ENCODE peak calls at places on chromosomes 2 and 18, in four cellular contexts. F, A, S and M are unnamed samples.

GRCh38 chr2:173708757-173709156 is 256.4 kb downstream of the SP3 start:
- DNase-seq in A (no peak), F (no peak), S (no peak), M (no peak)

GRCh38 chr2:156115338-156115737 is 217.2 kb downstream of the NR4A2 start:
- DNase-seq in A (no peak), S (no peak), F (no peak), M (no peak)

GRCh38 chr2:206981739-206982336 is 42.5 kb downstream of the CPO start:
- DNase-seq in F (peak; percentile 70), S (peak; percentile 58), A (no peak), M (peak; percentile 63)

GRCh38 chr2:168574856-168575630 is 119.0 kb downstream of the CERS6 start:
- DNase-seq in S (no peak), A (no peak), F (no peak), M (no peak)

GRCh38 chr18:80034852-80035406 is 695 bp downstream of the RBFA start:
- DNase-seq in S (no peak), F (no peak), A (no peak), M (no peak)

GRCh38 chr2:104897515-104898184 is 43.7 kb downstream of the POU3F3 start:
- DNase-seq in A (no peak), S (no peak), F (peak; percentile 10), M (no peak)

GRCh38 chr2:215931256-215931903 is 82.0 kb downstream of the MREG start:
- DNase-seq in S (peak; percentile 68), A (peak; percentile 28), F (peak; percentile 76), M (peak; percentile 73)

GRCh38 chr2:197803033-197803444 is 1.4 kb upstream of the PLCL1 start:
- DNase-seq in S (peak; percentile 51), A (no peak), F (peak; percentile 56), M (no peak)

GRCh38 chr2:15883684-15884083 is 56.7 kb upstream of the MYCN start:
- DNase-seq in F (no peak), A (no peak), S (no peak), M (no peak)

GRCh38 chr2:54438271-54438670 is 17.9 kb upstream of the SPTBN1 start:
- DNase-seq in S (no peak), F (no peak), A (no peak), M (no peak)

GRCh38 chr2:181944164-181944913 is 41.3 kb upstream of the PPP1R1C start:
- DNase-seq in A (no peak), F (no peak), S (no peak), M (no peak)

GRCh38 chr2:7437716-7438648 is 520.8 kb downstream of the RNF144A start:
- DNase-seq in A (no peak), F (no peak), S (no peak), M (no peak)

GRCh38 chr2:230071421-230071820 is 2.7 kb upstream of the SLC16A14 start:
- DNase-seq in F (no peak), S (no peak), A (no peak), M (no peak)

GRCh38 chr2:120053891-120054290 is 41.0 kb downstream of the EPB41L5 start:
- DNase-seq in A (no peak), S (no peak), F (no peak), M (no peak)

GRCh38 chr2:239425496-239426098 is 24.8 kb upstream of the HDAC4 start:
- DNase-seq in A (no peak), S (no peak), F (no peak), M (no peak)

GRCh38 chr2:26178746-26179436 is 6.0 kb downstream of the GAREM2 start:
- DNase-seq in S (no peak), F (peak; percentile 39), A (no peak), M (peak; percentile 69)

GRCh38 chr2:192016265-192016664 is 169.4 kb upstream of the CAVIN2 start:
- DNase-seq in S (no peak), F (no peak), A (no peak), M (no peak)

GRCh38 chr2:64923385-64923710 is 65.9 kb upstream of the SLC1A4 start:
- DNase-seq in S (no peak), A (no peak), F (no peak), M (no peak)

GRCh38 chr2:134304726-134305509 is 51.0 kb downstream of the MGAT5 start:
- DNase-seq in S (no peak), F (no peak), A (no peak), M (no peak)

GRCh38 chr2:128317186-128317897 is 1.3 kb downstream of the HS6ST1 start:
- DNase-seq in A (no peak), F (no peak), S (peak; percentile 43), M (no peak)

GRCh38 chr2:102505290-102505689 is 32.3 kb downstream of the SLC9A4 start:
- DNase-seq in F (no peak), A (no peak), S (no peak), M (no peak)

GRCh38 chr2:168848220-168848619 is 42.0 kb downstream of the SPC25 start:
- DNase-seq in A (no peak), F (no peak), S (no peak), M (peak; percentile 12)

GRCh38 chr2:46493971-46494250 is 14.5 kb downstream of the TMEM247 start:
- DNase-seq in S (no peak), F (no peak), A (no peak), M (no peak)